ENCODE peak calls at places on chromosomes 7 and 10, in six cellular contexts. One of them, this sample, is unnamed.

GRCh38 chr10:21368728-21369425 is 156.6 kb downstream of the SKIDA1 start:
- DNase-seq in heart left ventricle: no peak
- DNase-seq in thoracic aorta: no peak
- DNase-seq in GM12865: peak; percentile 16
- DNase-seq in GM12864: no peak
- DNase-seq in AG04449: no peak
- DNase-seq in this sample: no peak

GRCh38 chr10:32411797-32412498 is 34.0 kb upstream of the CCDC7 start:
- DNase-seq in heart left ventricle: no peak
- DNase-seq in thoracic aorta: no peak
- DNase-seq in GM12865: no peak
- DNase-seq in GM12864: no peak
- DNase-seq in AG04449: no peak
- DNase-seq in this sample: no peak

GRCh38 chr7:22564511-22565045 is 64.6 kb upstream of the STEAP1B start:
- DNase-seq in heart left ventricle: peak; percentile 67
- DNase-seq in thoracic aorta: no peak
- DNase-seq in GM12865: no peak
- DNase-seq in GM12864: no peak
- DNase-seq in AG04449: no peak
- DNase-seq in this sample: peak; percentile 98

GRCh38 chr7:31896929-31897328 is 173.3 kb downstream of the PDE1C start:
- DNase-seq in heart left ventricle: no peak
- DNase-seq in thoracic aorta: no peak
- DNase-seq in GM12865: no peak
- DNase-seq in GM12864: no peak
- DNase-seq in AG04449: peak; percentile 46
- DNase-seq in this sample: no peak

GRCh38 chr7:130814753-130815152 is 80.7 kb upstream of the KLF14 start:
- DNase-seq in heart left ventricle: no peak
- DNase-seq in thoracic aorta: no peak
- DNase-seq in GM12865: peak; percentile 7
- DNase-seq in GM12864: no peak
- DNase-seq in AG04449: no peak
- DNase-seq in this sample: no peak

GRCh38 chr7:32516551-32517082 is 21.3 kb downstream of the AVL9 start:
- DNase-seq in heart left ventricle: no peak
- DNase-seq in thoracic aorta: no peak
- DNase-seq in GM12865: no peak
- DNase-seq in GM12864: no peak
- DNase-seq in AG04449: no peak
- DNase-seq in this sample: no peak

GRCh38 chr7:7181519-7182155 is 707 bp upstream of the C1GALT1 start:
- DNase-seq in heart left ventricle: peak; percentile 25
- DNase-seq in thoracic aorta: no peak
- DNase-seq in GM12865: peak; percentile 92
- DNase-seq in GM12864: peak; percentile 86
- DNase-seq in AG04449: no peak
- DNase-seq in this sample: no peak

GRCh38 chr10:131211556-131211955 is 100.0 kb downstream of the TCERG1L start:
- DNase-seq in heart left ventricle: no peak
- DNase-seq in thoracic aorta: no peak
- DNase-seq in GM12865: no peak
- DNase-seq in GM12864: no peak
- DNase-seq in AG04449: no peak
- DNase-seq in this sample: no peak

GRCh38 chr10:75431180-75432111 is at the start of gene LRMDA:
- DNase-seq in heart left ventricle: peak; percentile 81
- DNase-seq in thoracic aorta: no peak
- DNase-seq in GM12865: no peak
- DNase-seq in GM12864: no peak
- DNase-seq in AG04449: no peak
- DNase-seq in this sample: no peak

GRCh38 chr7:100584046-100584676 is 1.8 kb downstream of the LRCH4 start:
- DNase-seq in heart left ventricle: no peak
- DNase-seq in thoracic aorta: no peak
- DNase-seq in GM12865: peak; percentile 20
- DNase-seq in GM12864: no peak
- DNase-seq in AG04449: no peak
- DNase-seq in this sample: no peak

GRCh38 chr7:44385384-44386138 is 60.2 kb upstream of the CAMK2B start:
- DNase-seq in heart left ventricle: no peak
- DNase-seq in thoracic aorta: no peak
- DNase-seq in GM12865: no peak
- DNase-seq in GM12864: no peak
- DNase-seq in AG04449: no peak
- DNase-seq in this sample: no peak

GRCh38 chr7:151694828-151695580 is 175.3 kb upstream of the RHEB start:
- DNase-seq in heart left ventricle: peak; percentile 80
- DNase-seq in thoracic aorta: peak; percentile 19
- DNase-seq in GM12865: no peak
- DNase-seq in GM12864: no peak
- DNase-seq in AG04449: no peak
- DNase-seq in this sample: no peak

GRCh38 chr10:29435809-29436501 is 147.1 kb downstream of the LYZL1 start:
- DNase-seq in heart left ventricle: no peak
- DNase-seq in thoracic aorta: no peak
- DNase-seq in GM12865: no peak
- DNase-seq in GM12864: no peak
- DNase-seq in AG04449: peak; percentile 45
- DNase-seq in this sample: no peak

GRCh38 chr7:47329320-47329926 is 252.5 kb downstream of the TNS3 start:
- DNase-seq in heart left ventricle: peak; percentile 75
- DNase-seq in thoracic aorta: no peak
- DNase-seq in GM12865: no peak
- DNase-seq in GM12864: no peak
- DNase-seq in AG04449: no peak
- DNase-seq in this sample: no peak

DNA sequence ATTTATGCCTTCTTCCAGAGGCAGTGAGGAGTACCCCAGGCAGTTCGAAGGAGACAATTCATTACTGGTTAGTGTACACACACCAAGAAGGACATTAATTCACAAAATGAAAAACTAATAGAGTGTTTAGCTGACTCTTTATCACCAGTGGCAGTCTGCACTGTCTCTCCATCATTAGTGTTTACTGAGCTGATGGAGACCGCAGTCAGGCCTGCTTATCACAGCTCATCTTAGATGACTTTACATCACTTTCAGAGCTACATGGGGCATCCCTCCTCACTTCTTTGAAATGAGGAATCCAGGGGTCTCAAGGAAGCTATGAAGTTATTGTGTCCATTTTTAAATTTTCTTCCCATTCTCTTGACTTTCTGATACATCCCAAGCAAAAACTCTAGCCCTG is 155.5 kb upstream of the LRGUK start:
- DNase-seq in heart left ventricle: no peak
- DNase-seq in thoracic aorta: no peak
- DNase-seq in GM12865: no peak
- DNase-seq in GM12864: no peak
- DNase-seq in AG04449: no peak
- DNase-seq in this sample: no peak
- H3K4me3 ChIP-seq in heart left ventricle: no peak overlapping the region
- H3K4me3 ChIP-seq in thoracic aorta: no peak overlapping the region
- H3K4me3 ChIP-seq in GM12865: no peak overlapping the region
- H3K4me3 ChIP-seq in GM12864: no peak overlapping the region
- H3K4me3 ChIP-seq in AG04449: no peak overlapping the region
- H3K4me3 ChIP-seq in this sample: no peak overlapping the region

GRCh38 chr7:135673360-135673706 is 11.0 kb downstream of the STMP1 start:
- DNase-seq in heart left ventricle: no peak
- DNase-seq in thoracic aorta: no peak
- DNase-seq in GM12865: no peak
- DNase-seq in GM12864: no peak
- DNase-seq in AG04449: no peak
- DNase-seq in this sample: peak; percentile 31

GRCh38 chr7:135666836-135667235 is 4.5 kb downstream of the STMP1 start:
- DNase-seq in heart left ventricle: no peak
- DNase-seq in thoracic aorta: no peak
- DNase-seq in GM12865: no peak
- DNase-seq in GM12864: no peak
- DNase-seq in AG04449: no peak
- DNase-seq in this sample: no peak

GRCh38 chr7:135672560-135673359 is 10.4 kb downstream of the STMP1 start:
- DNase-seq in heart left ventricle: no peak
- DNase-seq in thoracic aorta: no peak
- DNase-seq in GM12865: peak; percentile 60
- DNase-seq in GM12864: no peak
- DNase-seq in AG04449: peak; percentile 31
- DNase-seq in this sample: peak; percentile 78

GRCh38 chr7:135669774-135670173 is 7.5 kb downstream of the STMP1 start:
- DNase-seq in heart left ventricle: no peak
- DNase-seq in thoracic aorta: no peak
- DNase-seq in GM12865: no peak
- DNase-seq in GM12864: no peak
- DNase-seq in AG04449: no peak
- DNase-seq in this sample: no peak

DNA sequence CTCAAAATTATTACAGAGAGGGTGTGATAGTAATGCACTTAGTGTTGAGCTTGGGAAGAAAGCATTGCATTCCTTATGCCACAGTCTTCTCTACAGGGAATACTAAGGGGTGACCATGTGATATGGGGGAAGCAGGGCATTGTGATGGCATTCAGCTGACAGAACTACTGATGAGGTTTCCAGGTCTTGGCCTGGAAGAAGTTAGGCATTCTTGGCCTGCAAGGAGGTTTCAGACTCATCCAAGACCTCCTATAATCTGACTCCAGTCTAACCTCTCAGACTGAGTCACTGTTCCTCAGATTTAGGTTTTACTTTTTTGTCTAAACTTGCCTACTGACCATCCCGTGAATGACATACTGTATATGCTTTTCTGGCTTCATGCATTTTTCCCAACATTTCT is 7.9 kb downstream of the STMP1 start:
- DNase-seq in heart left ventricle: no peak
- DNase-seq in thoracic aorta: no peak
- DNase-seq in GM12865: no peak
- DNase-seq in GM12864: no peak
- DNase-seq in AG04449: no peak
- DNase-seq in this sample: no peak
- TF ChIP-seq CTCF in heart left ventricle: no peak
- TF ChIP-seq CTCF in thoracic aorta: no peak
- TF ChIP-seq CTCF in GM12865: no peak
- TF ChIP-seq CTCF in GM12864: no peak
- TF ChIP-seq CTCF in AG04449: no peak
- TF ChIP-seq CTCF in this sample: no peak

GRCh38 chr7:99562832-99563231 is 4.4 kb downstream of the ZNF655 start:
- DNase-seq in heart left ventricle: no peak
- DNase-seq in thoracic aorta: no peak
- DNase-seq in GM12865: no peak
- DNase-seq in GM12864: no peak
- DNase-seq in AG04449: peak; percentile 98
- DNase-seq in this sample: peak; percentile 96
- H3K4me3 ChIP-seq in heart left ventricle: no peak overlapping the region
- H3K4me3 ChIP-seq in thoracic aorta: no peak overlapping the region
- H3K4me3 ChIP-seq in GM12865: no peak overlapping the region
- H3K4me3 ChIP-seq in GM12864: no peak overlapping the region
- H3K4me3 ChIP-seq in AG04449: no peak overlapping the region
- H3K4me3 ChIP-seq in this sample: peak overlapping the region; percentile 3

DNA sequence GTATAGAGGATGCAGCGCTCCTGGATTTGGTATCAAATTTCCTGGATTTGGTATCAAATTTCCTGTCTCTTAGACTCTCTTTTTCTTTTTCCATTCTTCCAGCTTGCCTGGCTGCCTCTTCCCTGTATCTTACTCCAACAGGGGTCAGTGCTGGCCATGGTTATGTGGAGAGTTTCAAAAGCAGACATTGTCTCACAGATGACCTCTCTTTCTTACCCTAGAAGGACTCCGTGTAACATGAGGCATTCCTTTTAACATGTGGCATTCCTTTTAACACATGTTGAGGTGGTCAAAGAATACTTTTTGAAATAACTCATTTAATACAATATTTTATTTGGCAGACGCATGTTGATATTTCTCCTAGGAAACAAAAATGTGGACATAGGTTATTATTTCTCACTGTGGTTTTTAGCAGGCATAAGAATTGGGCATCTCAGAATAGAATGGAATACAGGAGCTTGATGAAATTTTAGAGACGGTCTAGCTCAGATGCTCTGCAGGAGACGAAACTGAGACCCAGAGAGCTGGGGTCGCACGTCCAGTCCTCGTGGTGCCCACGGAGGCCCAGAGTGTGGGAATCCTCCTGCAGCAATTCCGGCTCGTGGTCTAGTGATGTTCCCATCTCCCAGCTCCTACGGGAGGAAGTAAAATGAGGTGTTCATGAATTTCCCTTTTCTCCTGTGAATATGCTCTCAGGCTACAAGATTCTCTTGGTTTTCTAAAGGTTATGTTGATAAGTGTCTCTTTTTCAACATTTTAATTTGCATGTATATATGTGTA is 59.6 kb upstream of the PITRM1 start:
- DNase-seq in heart left ventricle: no peak
- DNase-seq in thoracic aorta: no peak
- DNase-seq in GM12865: no peak
- DNase-seq in GM12864: no peak
- DNase-seq in AG04449: no peak
- DNase-seq in this sample: no peak
- TF ChIP-seq CTCF in heart left ventricle: no peak
- TF ChIP-seq CTCF in thoracic aorta: peak; percentile 30
- TF ChIP-seq CTCF in GM12865: no peak
- TF ChIP-seq CTCF in GM12864: no peak
- TF ChIP-seq CTCF in AG04449: peak; percentile 21
- TF ChIP-seq CTCF in this sample: peak; percentile 43

DNA sequence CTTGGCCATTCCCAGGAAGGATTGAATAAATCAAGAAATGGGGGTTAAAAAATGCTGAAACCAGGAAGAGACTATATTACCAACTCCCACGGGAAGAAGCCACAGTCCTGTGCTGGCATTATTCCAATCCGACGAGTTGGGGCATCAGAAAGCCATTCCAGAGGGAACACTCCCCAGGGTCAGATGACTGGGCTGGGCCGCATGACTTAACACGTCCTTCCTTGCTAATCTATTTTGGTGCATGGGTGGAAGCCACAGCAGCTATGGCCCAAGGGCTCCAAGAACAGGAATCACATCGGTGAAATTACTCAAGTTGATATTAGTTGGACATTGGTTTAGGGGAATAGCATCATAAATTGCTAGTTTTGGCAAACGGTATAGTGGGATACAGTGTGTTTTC is 592.9 kb upstream of the NRP1 start:
- DNase-seq in heart left ventricle: no peak
- DNase-seq in thoracic aorta: no peak
- DNase-seq in GM12865: no peak
- DNase-seq in GM12864: no peak
- DNase-seq in AG04449: no peak
- DNase-seq in this sample: no peak
- H3K4me3 ChIP-seq in heart left ventricle: no peak overlapping the region
- H3K4me3 ChIP-seq in thoracic aorta: no peak overlapping the region
- H3K4me3 ChIP-seq in GM12865: no peak overlapping the region
- H3K4me3 ChIP-seq in GM12864: no peak overlapping the region
- H3K4me3 ChIP-seq in AG04449: no peak overlapping the region
- H3K4me3 ChIP-seq in this sample: no peak overlapping the region

This sample was measured in astrocyte of the cerebellum.